ENCODE peak calls at places on chromosome 4, in eight cellular contexts. W is activated naive CD4-positive, alpha-beta T cell treated with anti-CD3 and anti-CD28 coated beads, Interleukin-2, amount 10 ng/mL, durations not matched to agents 7 days and 5 days; H is GM20000; Y is mesendoderm; U is Right ventricle myocardium superior; X is activated T-cell treated with anti-CD3 and anti-CD28 coated beads, Interleukin-2, amount 50 U/mL, for 24 hours; G is activated CD8-positive, alpha-beta memory T cell treated with anti-CD3 and anti-CD28 coated beads for 1 hour; B is stimulated activated CD8-positive, alpha-beta memory T cell treated with anti-CD3 and anti-CD28 coated beads, Interleukin-7, amount 100 ng/mL, for 48 hours. S is an unnamed sample.

GRCh38 chr4:140604544-140604943 is 35.8 kb upstream of the UCP1 start:
- DNase-seq in Y (no peak), X (no peak), G (no peak), H (no peak), B (no peak), U (no peak), W (no peak), S (no peak)

GRCh38 chr4:152961041-152961751 is 25.1 kb downstream of the FHDC1 start:
- DNase-seq in G (no peak), X (no peak), H (no peak), B (no peak), U (no peak), Y (no peak), W (no peak), S (no peak)

GRCh38 chr4:108885211-108885610 is 122.4 kb upstream of the ETNPPL start:
- DNase-seq in B (no peak), G (no peak), U (no peak), Y (no peak), W (no peak), X (no peak), H (no peak), S (no peak)

GRCh38 chr4:44320833-44321232 is 127.8 kb downstream of the KCTD8 start:
- DNase-seq in U (no peak), X (no peak), W (no peak), Y (no peak), G (no peak), B (no peak), H (no peak), S (no peak)

GRCh38 chr4:13546855-13547562 is 2.7 kb upstream of the NKX3-2 start:
- DNase-seq in Y (no peak), U (no peak), G (no peak), W (peak), H (peak), B (no peak), X (no peak), S (no peak)

GRCh38 chr4:19380600-19380999 is 871.1 kb upstream of the SLIT2 start:
- DNase-seq in G (no peak), U (no peak), W (no peak), X (no peak), B (no peak), Y (no peak), H (no peak), S (no peak)

GRCh38 chr4:80141543-80141942 is 55.8 kb upstream of the PRDM8 start:
- DNase-seq in H (no peak), B (no peak), W (no peak), Y (no peak), G (no peak), X (no peak), U (no peak), S (no peak)

GRCh38 chr4:140237616-140238352 is 83.8 kb upstream of the MAML3 start:
- DNase-seq in B (no peak), G (no peak), Y (peak), X (no peak), W (no peak), H (no peak), U (peak), S (no peak)

GRCh38 chr4:54897590-54897989 is 227.8 kb downstream of the KDR start:
- DNase-seq in B (no peak), Y (no peak), U (no peak), H (no peak), X (no peak), W (no peak), G (no peak), S (no peak)

S was measured in activated effector memory CD4-positive, alpha-beta T cell treated with anti-CD3 and anti-CD28 coated beads, Interleukin-2, amount 50 U/mL, for 16 hours.